ENCODE peak calls at places on chromosomes 5 and 9, in four cellular contexts. One of them, this sample, is unnamed.

GRCh38 chr5:147467973-147468508 is 41.8 kb downstream of the DPYSL3 start:
- DNase-seq in B cell: no peak
- DNase-seq in H9: no peak
- DNase-seq in lung: no peak
- DNase-seq in this sample: no peak

GRCh38 chr9:117679425-117679824 is 24.8 kb upstream of the TLR4 start:
- DNase-seq in B cell: no peak
- DNase-seq in H9: no peak
- DNase-seq in lung: no peak
- DNase-seq in this sample: no peak

GRCh38 chr9:4555251-4555650 is 65.0 kb downstream of the SLC1A1 start:
- DNase-seq in B cell: no peak
- DNase-seq in H9: no peak
- DNase-seq in lung: no peak
- DNase-seq in this sample: no peak

GRCh38 chr5:112136773-112137172 is 282.3 kb downstream of the EPB41L4A start:
- DNase-seq in B cell: no peak
- DNase-seq in H9: no peak
- DNase-seq in lung: no peak
- DNase-seq in this sample: no peak

GRCh38 chr5:171582849-171583248 is 163.4 kb downstream of the FGF18 start:
- DNase-seq in B cell: no peak
- DNase-seq in H9: no peak
- DNase-seq in lung: no peak
- DNase-seq in this sample: no peak

GRCh38 chr9:89940625-89941024 is 335.8 kb downstream of the GADD45G start:
- DNase-seq in B cell: no peak
- DNase-seq in H9: no peak
- DNase-seq in lung: no peak
- DNase-seq in this sample: no peak

GRCh38 chr5:51990661-51991180 is 607.5 kb downstream of the ISL1 start:
- DNase-seq in B cell: no peak
- DNase-seq in H9: no peak
- DNase-seq in lung: no peak
- DNase-seq in this sample: no peak

GRCh38 chr9:88766778-88767503 is 224.3 kb upstream of the S1PR3 start:
- DNase-seq in B cell: no peak
- DNase-seq in H9: no peak
- DNase-seq in lung: no peak
- DNase-seq in this sample: no peak

GRCh38 chr9:87255437-87256155 is 242.1 kb upstream of the DAPK1 start:
- DNase-seq in B cell: no peak
- DNase-seq in H9: no peak
- DNase-seq in lung: no peak
- DNase-seq in this sample: no peak

GRCh38 chr5:33892419-33893151 is 795 bp upstream of the ADAMTS12 start:
- DNase-seq in B cell: no peak
- DNase-seq in H9: peak
- DNase-seq in lung: no peak
- DNase-seq in this sample: no peak

GRCh38 chr9:71758785-71759184 is 9.5 kb downstream of the CEMIP2 start:
- DNase-seq in B cell: no peak
- DNase-seq in H9: no peak
- DNase-seq in lung: no peak
- DNase-seq in this sample: no peak

GRCh38 chr5:27906911-27907590 is 868.7 kb upstream of the CDH9 start:
- DNase-seq in B cell: no peak
- DNase-seq in H9: no peak
- DNase-seq in lung: no peak
- DNase-seq in this sample: no peak

DNA sequence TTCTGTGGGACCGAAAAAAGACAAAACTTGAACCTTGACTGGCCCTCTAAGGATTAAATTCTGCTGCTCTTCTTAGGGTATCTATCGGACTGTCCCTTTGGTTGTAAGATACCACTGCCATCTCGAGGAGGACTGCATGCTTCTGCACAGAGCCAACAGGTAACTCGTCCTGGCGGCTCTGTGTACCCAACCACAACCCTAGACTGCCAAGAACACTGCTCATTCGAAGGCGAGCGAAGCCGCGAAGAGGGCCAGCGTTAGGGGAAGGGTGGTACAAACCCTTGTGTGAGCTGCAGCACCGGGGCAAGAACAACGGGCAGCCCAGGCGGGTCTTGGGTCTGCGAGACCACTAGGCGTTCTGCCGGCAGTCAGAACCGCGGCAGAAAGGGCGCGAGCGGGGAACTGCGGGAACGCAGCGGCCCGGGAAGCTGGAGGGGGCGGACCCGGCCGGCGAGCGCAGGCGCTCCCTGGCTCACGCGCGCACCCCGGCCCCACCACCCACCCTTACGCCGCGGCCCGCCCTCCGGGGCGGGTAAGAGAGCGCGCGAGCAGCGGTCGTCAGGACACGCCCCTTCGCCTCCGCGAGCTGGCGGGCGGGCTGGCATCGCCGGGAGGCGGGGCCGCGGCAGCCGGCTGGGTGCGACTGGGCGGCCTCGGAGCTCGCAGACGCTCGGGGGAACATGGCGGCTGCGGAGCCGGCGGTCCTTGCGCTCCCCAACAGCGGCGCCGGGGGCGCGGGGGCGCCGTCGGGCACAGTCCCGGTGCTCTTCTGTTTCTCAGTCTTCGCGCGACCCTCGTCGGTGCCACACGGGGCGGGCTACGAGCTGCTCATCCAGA is at the start of gene ISOC1:
- DNase-seq in B cell: peak
- DNase-seq in H9: peak
- DNase-seq in lung: peak
- DNase-seq in this sample: peak
- TF ChIP-seq CTCF in B cell: peak
- TF ChIP-seq CTCF in H9: peak
- TF ChIP-seq CTCF in lung: no peak
- TF ChIP-seq CTCF in this sample: no peak

GRCh38 chr5:6573651-6574101 is 59.2 kb downstream of the NSUN2 start:
- DNase-seq in B cell: no peak
- DNase-seq in H9: peak
- DNase-seq in lung: peak
- DNase-seq in this sample: peak
- TF ChIP-seq CTCF in B cell: no peak
- TF ChIP-seq CTCF in H9: peak
- TF ChIP-seq CTCF in lung: no peak
- TF ChIP-seq CTCF in this sample: no peak

GRCh38 chr5:129172561-129172960 is 78.0 kb downstream of the ISOC1 start:
- DNase-seq in B cell: no peak
- DNase-seq in H9: no peak
- DNase-seq in lung: no peak
- DNase-seq in this sample: no peak
- TF ChIP-seq CTCF in B cell: no peak
- TF ChIP-seq CTCF in H9: peak
- TF ChIP-seq CTCF in lung: no peak
- TF ChIP-seq CTCF in this sample: peak

GRCh38 chr5:92907914-92908606 is 673.0 kb downstream of the NR2F1-AS1 start:
- DNase-seq in B cell: no peak
- DNase-seq in H9: no peak
- DNase-seq in lung: no peak
- DNase-seq in this sample: no peak

GRCh38 chr5:92911851-92912250 is 669.2 kb downstream of the NR2F1-AS1 start:
- DNase-seq in B cell: no peak
- DNase-seq in H9: no peak
- DNase-seq in lung: no peak
- DNase-seq in this sample: no peak

GRCh38 chr5:92908952-92909351 is 672.1 kb downstream of the NR2F1-AS1 start:
- DNase-seq in B cell: no peak
- DNase-seq in H9: no peak
- DNase-seq in lung: no peak
- DNase-seq in this sample: no peak

GRCh38 chr5:92911293-92911692 is 669.7 kb downstream of the NR2F1-AS1 start:
- DNase-seq in B cell: no peak
- DNase-seq in H9: no peak
- DNase-seq in lung: no peak
- DNase-seq in this sample: no peak

DNA sequence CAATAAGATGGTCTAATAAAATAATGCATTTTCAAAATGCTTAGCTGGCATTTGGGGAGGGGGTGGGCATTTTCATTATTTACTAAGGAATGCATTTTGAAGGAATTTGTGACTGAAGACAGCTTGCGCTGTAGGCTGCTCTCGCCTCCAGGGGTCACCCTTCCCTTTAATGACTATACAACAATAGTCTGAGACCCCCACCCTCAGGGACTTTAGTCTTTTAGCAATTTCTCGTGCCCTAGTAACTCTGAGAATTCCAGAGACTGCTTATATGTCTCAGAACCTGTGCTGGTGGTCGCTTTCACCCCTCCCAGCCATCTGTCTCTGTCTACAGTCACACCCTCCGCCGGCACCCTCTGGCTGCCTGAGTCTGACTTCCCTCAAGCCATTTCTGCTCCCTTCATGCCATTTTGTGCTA is 671.5 kb downstream of the NR2F1-AS1 start:
- DNase-seq in B cell: no peak
- DNase-seq in H9: peak
- DNase-seq in lung: no peak
- DNase-seq in this sample: peak
- TF ChIP-seq CTCF in B cell: no peak
- TF ChIP-seq CTCF in H9: peak
- TF ChIP-seq CTCF in lung: no peak
- TF ChIP-seq CTCF in this sample: peak

GRCh38 chr5:149638546-149639241 is 57.4 kb downstream of the ARHGEF37 start:
- DNase-seq in B cell: no peak
- DNase-seq in H9: no peak
- DNase-seq in lung: no peak
- DNase-seq in this sample: no peak

GRCh38 chr5:149641600-149641999 is 60.3 kb downstream of the ARHGEF37 start:
- DNase-seq in B cell: no peak
- DNase-seq in H9: no peak
- DNase-seq in lung: no peak
- DNase-seq in this sample: no peak

GRCh38 chr5:149640350-149640999 is 59.2 kb downstream of the ARHGEF37 start:
- DNase-seq in B cell: no peak
- DNase-seq in H9: no peak
- DNase-seq in lung: no peak
- DNase-seq in this sample: no peak

GRCh38 chr5:149639718-149640117 is 58.4 kb downstream of the ARHGEF37 start:
- DNase-seq in B cell: no peak
- DNase-seq in H9: no peak
- DNase-seq in lung: no peak
- DNase-seq in this sample: no peak

DNA sequence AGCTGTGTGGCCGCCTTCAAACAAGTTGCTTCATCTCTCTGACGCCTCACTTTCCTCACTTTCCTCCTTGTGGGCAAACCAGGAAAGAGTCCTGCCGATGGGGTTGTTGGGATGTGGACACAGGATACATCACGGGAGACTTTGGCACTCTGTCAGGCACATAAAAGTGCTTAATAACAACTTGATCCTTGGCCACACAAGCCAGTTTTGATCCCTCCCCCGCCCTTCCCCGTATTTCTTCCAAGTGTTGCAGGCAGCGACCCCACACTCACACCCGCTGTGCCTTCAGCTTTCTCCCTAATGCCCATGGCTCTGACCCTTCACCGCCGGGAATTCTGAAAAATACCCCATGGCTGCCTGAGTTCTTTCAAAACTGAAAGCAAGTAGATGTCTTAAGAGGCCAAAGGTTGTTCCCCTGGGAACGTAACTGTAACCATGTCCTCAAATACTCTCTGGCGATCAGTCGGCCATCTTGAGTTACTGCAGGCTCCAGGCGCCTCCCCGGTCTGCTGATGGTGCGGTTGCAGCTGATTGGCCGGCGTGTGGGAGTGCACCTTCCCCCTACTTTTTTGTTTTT is 59.8 kb downstream of the ARHGEF37 start:
- DNase-seq in B cell: no peak
- DNase-seq in H9: no peak
- DNase-seq in lung: no peak
- DNase-seq in this sample: no peak
- TF ChIP-seq CTCF in B cell: no peak
- TF ChIP-seq CTCF in H9: no peak
- TF ChIP-seq CTCF in lung: no peak
- TF ChIP-seq CTCF in this sample: no peak